ENCODE peak calls at places on chromosomes 7 and 10, in five cellular contexts. V is K562, J is A549, Q is H1, E is ovary. X is an unnamed sample.

GRCh38 chr7:94849636-94850208 is 57.7 kb upstream of the PPP1R9A start:
- DNase-seq in V (no peak), J (no peak), Q (no peak), E (no peak), X (no peak)

GRCh38 chr7:116271161-116271979 is 61.0 kb downstream of the TES start:
- DNase-seq in V (no peak), J (no peak), Q (no peak), E (no peak), X (peak)

GRCh38 chr10:71663311-71663710 is 56.3 kb downstream of the C10orf105 start:
- DNase-seq in V (peak), J (no peak), Q (no peak), E (no peak), X (no peak)

GRCh38 chr10:48343106-48343505 is 36.6 kb downstream of the MAPK8 start:
- DNase-seq in V (no peak), J (no peak), Q (no peak), E (no peak), X (no peak)

GRCh38 chr7:111232249-111233084 is 141.5 kb downstream of the LRRN3 start:
- DNase-seq in V (no peak), J (no peak), Q (no peak), E (no peak), X (no peak)

GRCh38 chr10:51700228-51700835 is 937 bp upstream of the CSTF2T start:
- DNase-seq in V (peak), J (no peak), Q (no peak), E (peak), X (peak)

GRCh38 chr10:21518629-21519321 is 6.7 kb downstream of the SKIDA1 start:
- DNase-seq in V (no peak), J (no peak), Q (no peak), E (peak), X (no peak)

GRCh38 chr10:29689001-29689400 is 54.2 kb upstream of the SVIL start:
- DNase-seq in V (no peak), J (no peak), Q (no peak), E (no peak), X (no peak)

GRCh38 chr10:124993728-124994451 is 52.0 kb downstream of the ZRANB1 start:
- DNase-seq in V (no peak), J (no peak), Q (peak), E (peak), X (no peak)

GRCh38 chr7:53521638-53522184 is 486.3 kb downstream of the POM121L12 start:
- DNase-seq in V (no peak), J (no peak), Q (no peak), E (no peak), X (no peak)

GRCh38 chr7:133863362-133864061 is 263.6 kb upstream of the LRGUK start:
- DNase-seq in V (no peak), J (no peak), Q (no peak), E (no peak), X (no peak)

GRCh38 chr7:148898845-148899474 is 14.9 kb upstream of the EZH2 start:
- DNase-seq in V (peak), J (no peak), Q (peak), E (no peak), X (no peak)

GRCh38 chr7:26912351-26912750 is 48.0 kb upstream of the SKAP2 start:
- DNase-seq in V (no peak), J (no peak), Q (no peak), E (no peak), X (no peak)

GRCh38 chr10:74975758-74976157 is 135.7 kb upstream of the SAMD8 start:
- DNase-seq in V (no peak), J (no peak), Q (no peak), E (no peak), X (no peak)

GRCh38 chr7:92763636-92764423 is 72.5 kb downstream of the CDK6 start:
- DNase-seq in V (peak), J (peak), Q (peak), E (no peak), X (no peak)

GRCh38 chr10:125152646-125153368 is 7.6 kb downstream of the CTBP2 start:
- DNase-seq in V (no peak), J (no peak), Q (no peak), E (peak), X (no peak)

GRCh38 chr7:72343991-72344390 is 68.1 kb downstream of the CALN1 start:
- DNase-seq in V (no peak), J (no peak), Q (peak), E (no peak), X (no peak)

GRCh38 chr10:103849880-103850571 is 5.3 kb downstream of the SH3PXD2A start:
- DNase-seq in V (no peak), J (no peak), Q (no peak), E (no peak), X (no peak)

GRCh38 chr10:73388228-73388627 is 25.6 kb downstream of the ANXA7 start:
- DNase-seq in V (no peak), J (no peak), Q (no peak), E (no peak), X (no peak)

GRCh38 chr7:37427276-37427940 is 21.3 kb downstream of the ELMO1 start:
- DNase-seq in V (no peak), J (no peak), Q (no peak), E (no peak), X (no peak)

GRCh38 chr7:111074071-111074771 is 16.7 kb upstream of the LRRN3 start:
- DNase-seq in V (no peak), J (no peak), Q (no peak), E (no peak), X (no peak)

GRCh38 chr10:42690449-42691360 is 52.3 kb upstream of the ZNF33B start:
- DNase-seq in V (no peak), J (no peak), Q (no peak), E (no peak), X (no peak)

GRCh38 chr7:11747715-11748485 is 84.1 kb downstream of the THSD7A start:
- DNase-seq in V (no peak), J (no peak), Q (no peak), E (no peak), X (no peak)

GRCh38 chr10:49277973-49278372 is 21.0 kb upstream of the C10orf71 start:
- DNase-seq in V (no peak), J (no peak), Q (no peak), E (no peak), X (no peak)

DNA sequence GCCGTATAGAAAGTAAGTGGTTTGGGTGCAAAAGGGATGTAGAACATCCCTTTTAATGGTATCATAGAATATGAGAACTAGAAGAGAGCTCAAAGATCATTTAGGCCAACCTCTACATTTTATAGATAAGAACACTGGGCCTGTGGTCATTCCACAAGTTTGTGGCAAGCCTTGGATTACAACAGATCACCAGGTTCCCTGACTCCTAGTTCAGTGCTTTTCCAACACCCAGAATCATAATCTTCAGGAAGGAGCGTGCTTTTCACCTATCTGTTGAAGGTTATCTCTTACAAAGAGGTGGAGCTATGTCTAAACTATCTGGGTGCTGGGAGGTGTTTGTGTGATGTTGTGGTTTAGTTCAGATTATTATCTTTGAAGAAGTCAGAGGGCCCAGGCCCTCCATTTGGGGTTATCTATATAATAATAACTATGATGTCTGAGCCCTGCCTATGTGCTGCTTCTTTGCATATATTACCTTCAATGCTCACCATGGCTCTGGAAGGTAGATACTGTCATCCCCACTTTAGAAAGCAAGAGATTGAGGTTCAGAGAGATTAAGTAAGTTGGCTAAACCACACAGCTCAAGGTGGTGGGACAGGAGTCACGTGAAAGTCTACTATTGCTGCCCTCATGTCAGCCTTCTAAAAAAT is 24.1 kb downstream of the IL2RA start:
- DNase-seq in V (no peak), J (no peak), Q (peak), E (no peak), X (no peak)
- H3K4me3 ChIP-seq in V (no peak), J (no peak), Q (no peak), E (no peak), X (no peak)

GRCh38 chr10:45418859-45419672 is 45.0 kb downstream of the ALOX5 start:
- DNase-seq in V (no peak), J (no peak), Q (peak), E (peak), X (no peak)
- TF ChIP-seq POLR2A in V (no peak), J (no peak), Q (peak), E (no peak), X (peak)

GRCh38 chr7:126635545-126635944 is 617.2 kb downstream of the GRM8 start:
- DNase-seq in V (no peak), J (no peak), Q (no peak), E (no peak), X (no peak)

DNA sequence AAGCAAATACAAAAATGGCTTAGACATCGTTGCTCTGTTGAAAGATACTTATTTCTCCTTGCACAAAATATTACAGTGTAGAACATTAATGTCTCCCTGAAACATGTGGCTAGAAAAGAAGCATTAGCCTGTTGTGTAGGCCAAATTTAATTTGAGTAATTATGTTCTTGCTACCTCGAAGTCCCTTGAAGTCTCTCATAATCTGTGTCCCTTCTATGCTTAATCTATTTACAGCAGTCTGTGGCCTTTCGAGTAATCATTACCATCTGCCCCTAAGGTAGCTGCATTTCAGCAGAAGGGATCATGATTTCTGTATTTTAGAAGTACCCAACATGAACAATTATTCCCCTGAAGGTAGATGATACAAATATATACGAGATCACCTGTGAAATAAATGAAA is 615.2 kb downstream of the GRM8 start:
- DNase-seq in V (no peak), J (no peak), Q (no peak), E (no peak), X (no peak)
- TF ChIP-seq EP300 in V (no peak), J (no peak), Q (no peak), E (no peak), X (no peak)

GRCh38 chr10:133329401-133330202 is 7.1 kb downstream of the CALY start:
- DNase-seq in V (peak), J (peak), Q (peak), E (peak), X (peak)
- H3K4me3 ChIP-seq in V (no peak), J (peak), Q (no peak), E (peak), X (no peak)

X was measured in tibial nerve.